ENCODE peak calls at places on chromosome 7, in six cellular contexts. One of them, this sample, is unnamed.

GRCh38 chr7:36283711-36284130 is 105.9 kb upstream of the ANLN start:
- DNase-seq in left ventricle myocardium inferior: peak; percentile 57
- DNase-seq in uterus: no peak
- DNase-seq in HFFc6: no peak
- DNase-seq in HL-60: peak; percentile 99
- DNase-seq in B cell: peak; percentile 68
- DNase-seq in this sample: peak; percentile 43

GRCh38 chr7:23012797-23013714 is 874 bp downstream of the HYCC1 start:
- DNase-seq in left ventricle myocardium inferior: peak; percentile 33
- DNase-seq in B cell: peak; percentile 39
- DNase-seq in uterus: peak; percentile 26
- DNase-seq in HL-60: peak; percentile 27
- DNase-seq in HFFc6: no peak
- DNase-seq in this sample: peak; percentile 43

GRCh38 chr7:140674899-140675701 is 2.4 kb downstream of the ADCK2 start:
- DNase-seq in HL-60: peak; percentile 39
- DNase-seq in uterus: no peak
- DNase-seq in HFFc6: peak; percentile 50
- DNase-seq in left ventricle myocardium inferior: no peak
- DNase-seq in B cell: no peak
- DNase-seq in this sample: peak; percentile 50

GRCh38 chr7:10779465-10780399 is 193.9 kb upstream of the PHF14 start:
- DNase-seq in B cell: no peak
- DNase-seq in HFFc6: no peak
- DNase-seq in uterus: no peak
- DNase-seq in HL-60: no peak
- DNase-seq in left ventricle myocardium inferior: no peak
- DNase-seq in this sample: no peak

GRCh38 chr7:132656846-132657776 is 80.8 kb upstream of the PLXNA4 start:
- DNase-seq in uterus: no peak
- DNase-seq in B cell: no peak
- DNase-seq in HFFc6: peak; percentile 10
- DNase-seq in HL-60: peak; percentile 23
- DNase-seq in left ventricle myocardium inferior: no peak
- DNase-seq in this sample: no peak

GRCh38 chr7:37817219-37817618 is 31.2 kb upstream of the NME8 start:
- DNase-seq in left ventricle myocardium inferior: no peak
- DNase-seq in HL-60: no peak
- DNase-seq in HFFc6: no peak
- DNase-seq in uterus: no peak
- DNase-seq in B cell: no peak
- DNase-seq in this sample: no peak

GRCh38 chr7:128841961-128842673 is 11.9 kb downstream of the FLNC start:
- DNase-seq in uterus: no peak
- DNase-seq in B cell: peak; percentile 83
- DNase-seq in HFFc6: no peak
- DNase-seq in left ventricle myocardium inferior: peak; percentile 54
- DNase-seq in HL-60: peak; percentile 44
- DNase-seq in this sample: peak; percentile 60

GRCh38 chr7:121473645-121474300 is 77.7 kb upstream of the FAM3C start:
- DNase-seq in HFFc6: no peak
- DNase-seq in uterus: no peak
- DNase-seq in B cell: no peak
- DNase-seq in HL-60: no peak
- DNase-seq in left ventricle myocardium inferior: no peak
- DNase-seq in this sample: no peak

GRCh38 chr7:87342231-87342630 is 3.2 kb upstream of the CROT start:
- DNase-seq in HFFc6: no peak
- DNase-seq in uterus: no peak
- DNase-seq in B cell: no peak
- DNase-seq in HL-60: no peak
- DNase-seq in left ventricle myocardium inferior: no peak
- DNase-seq in this sample: no peak

GRCh38 chr7:57344957-57345356 is 105.0 kb upstream of the ZNF716 start:
- DNase-seq in HFFc6: no peak
- DNase-seq in left ventricle myocardium inferior: no peak
- DNase-seq in HL-60: no peak
- DNase-seq in uterus: no peak
- DNase-seq in B cell: no peak
- DNase-seq in this sample: no peak

GRCh38 chr7:23349484-23350157 is 50.5 kb downstream of the MALSU1 start:
- DNase-seq in left ventricle myocardium inferior: no peak
- DNase-seq in HL-60: no peak
- DNase-seq in B cell: no peak
- DNase-seq in HFFc6: peak; percentile 88
- DNase-seq in uterus: no peak
- DNase-seq in this sample: no peak

GRCh38 chr7:98826811-98827231 is 43.0 kb downstream of the TMEM130 start:
- DNase-seq in uterus: no peak
- DNase-seq in B cell: no peak
- DNase-seq in left ventricle myocardium inferior: peak; percentile 91
- DNase-seq in HL-60: no peak
- DNase-seq in HFFc6: no peak
- DNase-seq in this sample: no peak

GRCh38 chr7:55568613-55569268 is 3.6 kb downstream of the VOPP1 start:
- DNase-seq in HFFc6: no peak
- DNase-seq in left ventricle myocardium inferior: no peak
- DNase-seq in B cell: no peak
- DNase-seq in HL-60: no peak
- DNase-seq in uterus: no peak
- DNase-seq in this sample: no peak

GRCh38 chr7:132061931-132062330 is 505.5 kb upstream of the PODXL start:
- DNase-seq in B cell: no peak
- DNase-seq in HFFc6: peak; percentile 23
- DNase-seq in uterus: no peak
- DNase-seq in HL-60: no peak
- DNase-seq in left ventricle myocardium inferior: no peak
- DNase-seq in this sample: no peak

GRCh38 chr7:26684447-26684846 is 179.9 kb downstream of the SKAP2 start:
- DNase-seq in left ventricle myocardium inferior: no peak
- DNase-seq in HL-60: no peak
- DNase-seq in HFFc6: no peak
- DNase-seq in uterus: no peak
- DNase-seq in B cell: no peak
- DNase-seq in this sample: no peak

GRCh38 chr7:129719980-129720732 is 108.6 kb downstream of the NRF1 start:
- DNase-seq in HL-60: peak; percentile 69
- DNase-seq in HFFc6: no peak
- DNase-seq in left ventricle myocardium inferior: no peak
- DNase-seq in uterus: no peak
- DNase-seq in B cell: no peak
- DNase-seq in this sample: no peak

GRCh38 chr7:71733108-71733870 is 601.3 kb downstream of the GALNT17 start:
- DNase-seq in HL-60: peak; percentile 58
- DNase-seq in B cell: peak; percentile 71
- DNase-seq in left ventricle myocardium inferior: peak; percentile 72
- DNase-seq in uterus: peak; percentile 72
- DNase-seq in HFFc6: peak; percentile 20
- DNase-seq in this sample: peak; percentile 71

GRCh38 chr7:108294595-108294994 is 161.6 kb downstream of the NRCAM start:
- DNase-seq in uterus: no peak
- DNase-seq in left ventricle myocardium inferior: no peak
- DNase-seq in HL-60: peak; percentile 54
- DNase-seq in HFFc6: no peak
- DNase-seq in B cell: peak; percentile 33
- DNase-seq in this sample: no peak

GRCh38 chr7:14850039-14850438 is 52.5 kb downstream of the DGKB start:
- DNase-seq in B cell: no peak
- DNase-seq in left ventricle myocardium inferior: no peak
- DNase-seq in HFFc6: no peak
- DNase-seq in HL-60: no peak
- DNase-seq in uterus: no peak
- DNase-seq in this sample: no peak

GRCh38 chr7:107494910-107495309 is 25.1 kb downstream of the GPR22 start:
- DNase-seq in left ventricle myocardium inferior: no peak
- DNase-seq in HFFc6: no peak
- DNase-seq in uterus: no peak
- DNase-seq in HL-60: no peak
- DNase-seq in B cell: no peak
- DNase-seq in this sample: no peak

GRCh38 chr7:46776790-46777189 is 805.1 kb downstream of the TNS3 start:
- DNase-seq in uterus: no peak
- DNase-seq in left ventricle myocardium inferior: no peak
- DNase-seq in B cell: no peak
- DNase-seq in HFFc6: peak; percentile 48
- DNase-seq in HL-60: no peak
- DNase-seq in this sample: no peak
- TF ChIP-seq CTCF in uterus: peak; percentile 35
- TF ChIP-seq CTCF in left ventricle myocardium inferior: peak; percentile 62
- TF ChIP-seq CTCF in B cell: no peak
- TF ChIP-seq CTCF in HFFc6: peak; percentile 84
- TF ChIP-seq CTCF in HL-60: no peak
- TF ChIP-seq CTCF in this sample: no peak

DNA sequence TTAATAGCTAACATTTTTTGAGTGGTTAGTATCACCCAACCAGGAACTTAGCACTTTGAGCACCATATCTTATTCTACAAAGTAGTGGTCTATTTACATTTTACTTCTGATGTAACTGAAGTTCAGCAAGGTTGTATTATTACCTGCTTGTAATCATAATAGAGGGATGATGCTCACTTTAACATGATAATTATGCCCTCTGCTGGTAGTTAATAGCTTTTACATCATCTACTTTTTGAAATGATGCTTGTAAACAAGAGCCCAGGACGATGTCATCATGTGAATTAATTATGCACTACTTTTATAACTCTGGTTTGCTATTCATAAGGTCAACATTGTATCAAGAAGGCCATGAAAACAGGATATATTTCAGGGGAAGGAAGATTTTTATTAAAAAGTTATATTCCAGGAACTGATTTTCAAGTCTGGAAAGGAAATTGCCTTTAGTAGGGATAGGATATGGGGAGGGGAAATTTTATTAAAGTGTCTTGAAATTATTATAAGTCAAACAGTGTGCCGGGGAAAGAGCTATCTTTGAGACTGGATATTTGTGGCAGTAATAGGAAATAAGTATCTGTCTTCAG is 80.3 kb upstream of the SCIN start:
- DNase-seq in B cell: no peak
- DNase-seq in HFFc6: peak; percentile 7
- DNase-seq in HL-60: no peak
- DNase-seq in uterus: no peak
- DNase-seq in left ventricle myocardium inferior: no peak
- DNase-seq in this sample: no peak
- TF ChIP-seq CTCF in B cell: peak; percentile 64
- TF ChIP-seq CTCF in HFFc6: peak; percentile 81
- TF ChIP-seq CTCF in HL-60: peak; percentile 17
- TF ChIP-seq CTCF in uterus: peak; percentile 21
- TF ChIP-seq CTCF in left ventricle myocardium inferior: peak; percentile 61
- TF ChIP-seq CTCF in this sample: no peak

GRCh38 chr7:119931230-119931824 is 341.6 kb upstream of the KCND2 start:
- DNase-seq in HFFc6: no peak
- DNase-seq in left ventricle myocardium inferior: no peak
- DNase-seq in HL-60: no peak
- DNase-seq in uterus: no peak
- DNase-seq in B cell: no peak
- DNase-seq in this sample: no peak

GRCh38 chr7:119937745-119938144 is 335.2 kb upstream of the KCND2 start:
- DNase-seq in left ventricle myocardium inferior: no peak
- DNase-seq in B cell: no peak
- DNase-seq in HFFc6: no peak
- DNase-seq in uterus: no peak
- DNase-seq in HL-60: no peak
- DNase-seq in this sample: no peak

GRCh38 chr7:119936876-119937275 is 336.1 kb upstream of the KCND2 start:
- DNase-seq in uterus: no peak
- DNase-seq in B cell: no peak
- DNase-seq in left ventricle myocardium inferior: no peak
- DNase-seq in HFFc6: no peak
- DNase-seq in HL-60: no peak
- DNase-seq in this sample: no peak

GRCh38 chr7:119929891-119930290 is 343.1 kb upstream of the KCND2 start:
- DNase-seq in HL-60: no peak
- DNase-seq in HFFc6: no peak
- DNase-seq in B cell: no peak
- DNase-seq in uterus: no peak
- DNase-seq in left ventricle myocardium inferior: no peak
- DNase-seq in this sample: no peak

DNA sequence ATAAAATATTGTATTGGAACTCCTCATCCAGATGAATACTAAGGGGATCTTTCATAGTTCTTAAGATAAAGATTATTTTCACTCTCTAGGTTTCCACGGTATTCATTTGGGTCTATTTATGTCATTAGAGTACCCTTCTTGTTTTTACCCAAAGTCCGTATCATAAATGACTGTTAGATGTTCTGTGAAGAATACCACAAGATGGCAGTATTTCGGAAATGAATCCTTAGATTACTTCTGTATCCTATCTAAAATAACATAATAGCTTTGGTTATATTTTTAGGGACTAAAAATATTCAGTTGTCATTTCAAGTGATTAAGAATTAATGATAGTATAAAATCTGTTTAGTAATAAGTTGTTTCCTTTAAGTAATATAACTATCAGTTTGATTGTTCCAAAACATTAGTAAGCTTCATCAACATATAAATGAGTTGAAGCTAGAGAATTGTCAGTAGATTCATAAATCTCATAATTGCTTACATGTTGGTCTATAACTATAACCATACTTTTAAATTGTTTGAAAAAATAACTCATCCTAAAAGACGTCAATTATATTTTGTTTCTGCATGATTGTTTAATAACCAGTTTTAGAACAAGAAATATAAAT is 337.5 kb upstream of the KCND2 start:
- DNase-seq in HFFc6: peak; percentile 11
- DNase-seq in left ventricle myocardium inferior: no peak
- DNase-seq in B cell: no peak
- DNase-seq in uterus: no peak
- DNase-seq in HL-60: no peak
- DNase-seq in this sample: no peak
- TF ChIP-seq CTCF in HFFc6: peak; percentile 81
- TF ChIP-seq CTCF in left ventricle myocardium inferior: peak; percentile 57
- TF ChIP-seq CTCF in B cell: peak; percentile 10
- TF ChIP-seq CTCF in uterus: peak; percentile 45
- TF ChIP-seq CTCF in HL-60: peak; percentile 6
- TF ChIP-seq CTCF in this sample: no peak

DNA sequence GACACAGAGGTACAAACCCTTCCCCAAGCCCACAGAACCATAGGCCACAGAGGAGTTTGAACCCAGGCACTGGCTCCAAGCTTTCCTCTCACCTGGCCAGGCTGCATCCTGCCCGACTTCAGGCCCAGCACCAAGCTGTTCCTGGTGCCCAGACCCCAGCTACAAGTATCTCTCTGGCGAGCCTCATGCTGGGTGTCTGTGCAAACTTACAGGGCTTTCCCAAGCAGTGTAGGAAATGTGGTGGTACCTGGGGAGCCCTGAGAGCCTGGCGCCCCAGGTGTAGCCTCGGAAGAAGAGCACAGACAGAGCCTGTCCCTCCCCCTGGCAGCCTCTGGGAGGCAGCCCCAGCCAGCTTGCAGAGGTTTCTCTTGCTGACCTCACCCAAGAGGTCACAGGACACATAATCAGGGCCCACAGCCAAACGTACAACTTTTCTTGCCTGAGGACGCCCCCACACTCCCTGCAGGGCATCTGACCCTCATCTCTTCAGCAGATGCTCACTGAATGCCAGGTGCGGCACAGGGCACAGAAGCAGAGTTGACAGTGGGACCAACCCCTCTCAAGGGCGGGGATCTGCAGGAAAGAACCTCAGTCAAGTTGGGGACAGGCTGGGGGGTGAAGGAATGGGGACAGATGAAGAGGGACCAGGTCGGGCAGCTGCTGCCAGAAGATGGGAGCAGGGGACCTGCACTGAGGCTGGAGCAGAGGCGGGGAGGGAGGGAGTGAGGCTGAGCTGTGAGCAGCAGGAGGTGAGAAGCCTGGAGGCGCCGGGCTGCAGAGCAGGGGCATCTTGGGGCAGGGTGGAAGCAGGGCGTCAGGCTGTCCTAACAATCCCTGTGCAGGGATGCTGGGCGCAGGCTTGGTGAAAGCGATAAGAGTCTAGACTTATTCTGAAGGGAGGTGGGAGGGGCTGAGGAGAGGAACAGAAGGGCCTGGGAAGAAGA is 16.3 kb upstream of the MYL7 start:
- DNase-seq in B cell: no peak
- DNase-seq in HL-60: no peak
- DNase-seq in HFFc6: no peak
- DNase-seq in left ventricle myocardium inferior: no peak
- DNase-seq in uterus: no peak
- DNase-seq in this sample: no peak
- TF ChIP-seq CTCF in B cell: no peak
- TF ChIP-seq CTCF in HL-60: no peak
- TF ChIP-seq CTCF in HFFc6: no peak
- TF ChIP-seq CTCF in left ventricle myocardium inferior: no peak
- TF ChIP-seq CTCF in uterus: no peak
- TF ChIP-seq CTCF in this sample: no peak

This sample was measured in mucosa of descending colon.